ENCODE peak calls at places on chromosomes 12 and 14, in seven cellular contexts. E is body of pancreas, R is left ventricle myocardium inferior, S is fibroblast of mammary gland, V is colonic mucosa, Q is fibroblast of villous mesenchyme, M is Calu3. N is an unnamed sample.

GRCh38 chr14:50025776-50026175 is 90.6 kb downstream of the VCPKMT start:
- DNase-seq in E (peak), R (no peak), V (no peak), M (no peak), Q (no peak), S (peak), N (no peak)

GRCh38 chr14:105856676-105857222 is 330.4 kb downstream of the TMEM121 start:
- DNase-seq in V (peak), M (no peak), R (no peak), E (peak), Q (no peak), S (no peak), N (no peak)

GRCh38 chr14:91202234-91202974 is 42.1 kb downstream of the GPR68 start:
- DNase-seq in Q (peak), E (no peak), V (peak), S (peak), M (no peak), R (peak), N (peak)

GRCh38 chr12:56257491-56258067 is 605 bp downstream of the ANKRD52 start:
- DNase-seq in R (no peak), V (peak), E (peak), M (peak), Q (peak), S (peak), N (no peak)

GRCh38 chr12:114746297-114747074 is 62.5 kb upstream of the TBX3 start:
- DNase-seq in Q (peak), R (no peak), V (no peak), S (peak), M (no peak), E (no peak), N (peak)

GRCh38 chr14:61202124-61202523 is 79.0 kb downstream of the TMEM30B start:
- DNase-seq in Q (no peak), V (no peak), E (no peak), R (no peak), M (no peak), S (no peak), N (no peak)

GRCh38 chr14:98941481-98941880 is 330.5 kb downstream of the BCL11B start:
- DNase-seq in Q (no peak), E (no peak), V (no peak), S (no peak), M (no peak), R (no peak), N (no peak)

GRCh38 chr14:93047187-93047586 is 68.5 kb downstream of the ITPK1 start:
- DNase-seq in E (no peak), M (no peak), R (peak), S (no peak), Q (no peak), V (no peak), N (no peak)

GRCh38 chr12:74066476-74066875 is 471.2 kb upstream of the ATXN7L3B start:
- DNase-seq in M (no peak), V (no peak), R (no peak), E (peak), S (no peak), Q (no peak), N (no peak)

GRCh38 chr14:33393895-33394405 is 455.3 kb downstream of the NPAS3 start:
- DNase-seq in Q (no peak), M (no peak), V (no peak), S (no peak), R (no peak), E (no peak), N (no peak)

GRCh38 chr12:125528300-125528699 is 463.1 kb downstream of the AACS start:
- DNase-seq in M (no peak), Q (no peak), S (no peak), V (no peak), E (no peak), R (no peak), N (no peak)

GRCh38 chr12:125538800-125539199 is 473.6 kb downstream of the AACS start:
- DNase-seq in E (no peak), R (no peak), S (no peak), V (no peak), M (no peak), Q (no peak), N (no peak)

GRCh38 chr12:125530876-125531275 is 465.6 kb downstream of the AACS start:
- DNase-seq in Q (no peak), E (no peak), V (no peak), S (no peak), R (no peak), M (no peak), N (no peak)

DNA sequence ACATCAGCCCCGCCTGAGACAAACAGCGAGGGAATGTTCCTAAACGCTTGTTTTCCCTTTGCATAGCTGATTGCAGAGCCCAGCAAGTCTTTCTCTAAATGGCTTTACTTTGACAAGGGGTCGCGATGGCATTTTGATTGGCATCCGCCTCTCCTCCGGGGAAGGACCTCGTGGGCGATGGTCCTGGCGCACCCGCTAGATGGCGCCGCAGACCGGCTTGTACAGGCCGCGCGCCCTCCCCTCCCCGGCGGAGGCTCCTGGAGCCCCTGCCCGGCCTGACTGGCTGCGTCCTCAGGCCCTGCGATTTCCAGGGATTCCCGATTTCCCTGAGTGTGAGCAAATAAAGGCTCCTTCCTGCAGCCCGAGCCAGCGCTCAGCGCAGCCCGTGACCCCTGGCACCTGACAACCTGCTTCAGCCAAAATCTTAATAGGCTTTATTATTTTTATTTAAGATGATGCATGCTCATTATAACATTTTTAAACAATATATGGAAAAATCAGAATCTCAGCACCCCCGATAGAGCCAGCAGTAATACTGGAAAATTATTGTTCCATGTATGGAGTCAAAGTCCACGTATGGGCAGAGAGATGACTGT is 468.3 kb downstream of the AACS start:
- DNase-seq in E (peak), M (peak), R (peak), V (peak), Q (peak), S (no peak), N (no peak)
- TF ChIP-seq CTCF in E (peak), M (peak), R (peak), V (peak), Q (peak), S (no peak), N (peak)

GRCh38 chr12:43551971-43552559 is at the start of gene ADAMTS20:
- DNase-seq in E (no peak), S (no peak), R (no peak), Q (no peak), V (no peak), M (no peak), N (no peak)
- TF ChIP-seq CTCF in E (no peak), S (no peak), R (no peak), Q (no peak), V (no peak), M (no peak), N (no peak)

GRCh38 chr12:51893786-51894185 is 5.9 kb downstream of the ANKRD33 start:
- DNase-seq in E (no peak), S (no peak), M (no peak), Q (no peak), R (no peak), V (no peak), N (no peak)

GRCh38 chr12:51889216-51890134 is 1.6 kb downstream of the ANKRD33 start:
- DNase-seq in E (no peak), M (no peak), R (no peak), Q (no peak), S (no peak), V (no peak), N (no peak)

GRCh38 chr12:51890135-51890464 is 2.2 kb downstream of the ANKRD33 start:
- DNase-seq in E (no peak), S (no peak), M (no peak), Q (no peak), V (no peak), R (no peak), N (no peak)

GRCh38 chr12:51890511-51891171 is 2.7 kb downstream of the ANKRD33 start:
- DNase-seq in S (no peak), E (no peak), V (no peak), Q (no peak), M (no peak), R (no peak), N (no peak)

DNA sequence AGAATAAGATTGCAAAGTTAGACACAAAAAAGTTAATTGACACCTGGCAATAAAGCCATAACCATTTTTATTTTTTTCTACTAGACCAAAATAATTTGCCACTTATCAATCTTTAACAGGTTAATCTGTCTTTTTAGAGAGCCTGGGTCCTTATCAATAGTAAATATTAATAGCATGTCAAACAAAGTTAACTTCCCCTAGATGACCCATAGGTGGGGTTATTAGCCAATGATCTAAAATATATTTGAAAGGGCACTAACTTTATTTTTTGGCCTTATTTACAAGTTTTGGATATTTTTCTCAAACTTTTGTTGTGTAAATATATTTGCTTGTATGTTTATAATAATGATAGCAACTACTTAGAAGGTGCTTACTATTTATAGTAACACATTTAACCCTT is 3.9 kb downstream of the ANKRD33 start:
- DNase-seq in E (no peak), M (no peak), S (peak), V (no peak), Q (no peak), R (no peak), N (peak)
- TF ChIP-seq CTCF in E (peak), M (no peak), S (peak), V (no peak), Q (peak), R (peak), N (peak)

GRCh38 chr12:106305376-106305775 is 2.8 kb downstream of the TCP11L2 start:
- DNase-seq in Q (no peak), V (no peak), E (no peak), S (no peak), R (no peak), M (no peak), N (peak)
- TF ChIP-seq CTCF in Q (no peak), V (no peak), E (no peak), S (no peak), R (no peak), M (no peak), N (no peak)

GRCh38 chr12:42291680-42292079 is 34.2 kb downstream of the ZCRB1 start:
- DNase-seq in R (no peak), S (no peak), M (no peak), E (no peak), Q (no peak), V (no peak), N (no peak)

GRCh38 chr12:42298887-42299286 is 27.0 kb downstream of the ZCRB1 start:
- DNase-seq in S (no peak), E (no peak), Q (no peak), R (no peak), V (no peak), M (no peak), N (no peak)

GRCh38 chr12:42299392-42300308 is 26.2 kb downstream of the ZCRB1 start:
- DNase-seq in E (no peak), Q (no peak), S (peak), V (no peak), M (no peak), R (no peak), N (peak)

GRCh38 chr12:42296503-42297109 is 29.3 kb downstream of the ZCRB1 start:
- DNase-seq in M (no peak), S (peak), R (no peak), V (no peak), E (no peak), Q (peak), N (no peak)
- TF ChIP-seq CTCF in M (peak), S (peak), R (no peak), V (peak), E (no peak), Q (peak), N (peak)